ENCODE peak calls at places on chromosomes 5 and 9, in five cellular contexts. One of them, this sample, is unnamed.

GRCh38 chr9:92402359-92402758 is 2.0 kb downstream of the OGN start:
- DNase-seq in stimulated activated CD4-positive, alpha-beta T cell treated with anti-CD3 and anti-CD28 coated beads, Interleukin-1b, Interleukin-23, amount 100 ng/mL, for 48 hours: no peak
- DNase-seq in islet precursor cell: no peak
- DNase-seq in stimulated activated CD8-positive, alpha-beta memory T cell treated with anti-CD3 and anti-CD28 coated beads, Interleukin-2, amount 100 ng/mL, for 1 hour: no peak
- DNase-seq in nucleus accumbens: no peak
- DNase-seq in this sample: no peak

GRCh38 chr9:96232539-96233241 is 69.3 kb downstream of the HSD17B3 start:
- DNase-seq in stimulated activated CD8-positive, alpha-beta memory T cell treated with anti-CD3 and anti-CD28 coated beads, Interleukin-2, amount 100 ng/mL, for 1 hour: no peak
- DNase-seq in stimulated activated CD4-positive, alpha-beta T cell treated with anti-CD3 and anti-CD28 coated beads, Interleukin-1b, Interleukin-23, amount 100 ng/mL, for 48 hours: peak
- DNase-seq in islet precursor cell: peak
- DNase-seq in nucleus accumbens: no peak
- DNase-seq in this sample: no peak

GRCh38 chr9:111959960-111960359 is 63.3 kb downstream of the UGCG start:
- DNase-seq in nucleus accumbens: no peak
- DNase-seq in stimulated activated CD8-positive, alpha-beta memory T cell treated with anti-CD3 and anti-CD28 coated beads, Interleukin-2, amount 100 ng/mL, for 1 hour: no peak
- DNase-seq in stimulated activated CD4-positive, alpha-beta T cell treated with anti-CD3 and anti-CD28 coated beads, Interleukin-1b, Interleukin-23, amount 100 ng/mL, for 48 hours: no peak
- DNase-seq in islet precursor cell: no peak
- DNase-seq in this sample: no peak

GRCh38 chr5:103057208-103058130 is 62.5 kb downstream of the GIN1 start:
- DNase-seq in nucleus accumbens: no peak
- DNase-seq in islet precursor cell: no peak
- DNase-seq in stimulated activated CD4-positive, alpha-beta T cell treated with anti-CD3 and anti-CD28 coated beads, Interleukin-1b, Interleukin-23, amount 100 ng/mL, for 48 hours: no peak
- DNase-seq in stimulated activated CD8-positive, alpha-beta memory T cell treated with anti-CD3 and anti-CD28 coated beads, Interleukin-2, amount 100 ng/mL, for 1 hour: no peak
- DNase-seq in this sample: no peak

GRCh38 chr5:169229342-169229892 is 71.5 kb downstream of the SLIT3 start:
- DNase-seq in nucleus accumbens: no peak
- DNase-seq in stimulated activated CD8-positive, alpha-beta memory T cell treated with anti-CD3 and anti-CD28 coated beads, Interleukin-2, amount 100 ng/mL, for 1 hour: no peak
- DNase-seq in stimulated activated CD4-positive, alpha-beta T cell treated with anti-CD3 and anti-CD28 coated beads, Interleukin-1b, Interleukin-23, amount 100 ng/mL, for 48 hours: no peak
- DNase-seq in islet precursor cell: no peak
- DNase-seq in this sample: no peak

GRCh38 chr5:41068169-41068568 is 3.0 kb downstream of the MROH2B start:
- DNase-seq in stimulated activated CD4-positive, alpha-beta T cell treated with anti-CD3 and anti-CD28 coated beads, Interleukin-1b, Interleukin-23, amount 100 ng/mL, for 48 hours: no peak
- DNase-seq in islet precursor cell: no peak
- DNase-seq in stimulated activated CD8-positive, alpha-beta memory T cell treated with anti-CD3 and anti-CD28 coated beads, Interleukin-2, amount 100 ng/mL, for 1 hour: no peak
- DNase-seq in nucleus accumbens: no peak
- DNase-seq in this sample: no peak

GRCh38 chr9:121360975-121361374 is 9.1 kb downstream of the STOM start:
- DNase-seq in islet precursor cell: no peak
- DNase-seq in stimulated activated CD4-positive, alpha-beta T cell treated with anti-CD3 and anti-CD28 coated beads, Interleukin-1b, Interleukin-23, amount 100 ng/mL, for 48 hours: no peak
- DNase-seq in nucleus accumbens: no peak
- DNase-seq in stimulated activated CD8-positive, alpha-beta memory T cell treated with anti-CD3 and anti-CD28 coated beads, Interleukin-2, amount 100 ng/mL, for 1 hour: no peak
- DNase-seq in this sample: no peak

GRCh38 chr5:58382131-58382534 is 77.8 kb downstream of the PLK2 start:
- DNase-seq in stimulated activated CD8-positive, alpha-beta memory T cell treated with anti-CD3 and anti-CD28 coated beads, Interleukin-2, amount 100 ng/mL, for 1 hour: no peak
- DNase-seq in stimulated activated CD4-positive, alpha-beta T cell treated with anti-CD3 and anti-CD28 coated beads, Interleukin-1b, Interleukin-23, amount 100 ng/mL, for 48 hours: no peak
- DNase-seq in nucleus accumbens: no peak
- DNase-seq in islet precursor cell: no peak
- DNase-seq in this sample: no peak

GRCh38 chr9:18824095-18824666 is 208.8 kb downstream of the SAXO1 start:
- DNase-seq in stimulated activated CD8-positive, alpha-beta memory T cell treated with anti-CD3 and anti-CD28 coated beads, Interleukin-2, amount 100 ng/mL, for 1 hour: no peak
- DNase-seq in stimulated activated CD4-positive, alpha-beta T cell treated with anti-CD3 and anti-CD28 coated beads, Interleukin-1b, Interleukin-23, amount 100 ng/mL, for 48 hours: no peak
- DNase-seq in nucleus accumbens: no peak
- DNase-seq in islet precursor cell: no peak
- DNase-seq in this sample: no peak

GRCh38 chr9:106976772-106977171 is 113.8 kb downstream of the ZNF462 start:
- DNase-seq in stimulated activated CD8-positive, alpha-beta memory T cell treated with anti-CD3 and anti-CD28 coated beads, Interleukin-2, amount 100 ng/mL, for 1 hour: no peak
- DNase-seq in stimulated activated CD4-positive, alpha-beta T cell treated with anti-CD3 and anti-CD28 coated beads, Interleukin-1b, Interleukin-23, amount 100 ng/mL, for 48 hours: no peak
- DNase-seq in nucleus accumbens: no peak
- DNase-seq in islet precursor cell: no peak
- DNase-seq in this sample: no peak

GRCh38 chr9:92245005-92245797 is 48.3 kb downstream of the IARS1 start:
- DNase-seq in stimulated activated CD4-positive, alpha-beta T cell treated with anti-CD3 and anti-CD28 coated beads, Interleukin-1b, Interleukin-23, amount 100 ng/mL, for 48 hours: no peak
- DNase-seq in stimulated activated CD8-positive, alpha-beta memory T cell treated with anti-CD3 and anti-CD28 coated beads, Interleukin-2, amount 100 ng/mL, for 1 hour: no peak
- DNase-seq in nucleus accumbens: no peak
- DNase-seq in islet precursor cell: no peak
- DNase-seq in this sample: no peak

GRCh38 chr5:173567548-173567947 is 48.9 kb downstream of the BOD1 start:
- DNase-seq in islet precursor cell: no peak
- DNase-seq in stimulated activated CD4-positive, alpha-beta T cell treated with anti-CD3 and anti-CD28 coated beads, Interleukin-1b, Interleukin-23, amount 100 ng/mL, for 48 hours: no peak
- DNase-seq in stimulated activated CD8-positive, alpha-beta memory T cell treated with anti-CD3 and anti-CD28 coated beads, Interleukin-2, amount 100 ng/mL, for 1 hour: no peak
- DNase-seq in nucleus accumbens: no peak
- DNase-seq in this sample: no peak

GRCh38 chr5:124546643-124547042 is 199.8 kb downstream of the ZNF608 start:
- DNase-seq in stimulated activated CD8-positive, alpha-beta memory T cell treated with anti-CD3 and anti-CD28 coated beads, Interleukin-2, amount 100 ng/mL, for 1 hour: no peak
- DNase-seq in islet precursor cell: no peak
- DNase-seq in stimulated activated CD4-positive, alpha-beta T cell treated with anti-CD3 and anti-CD28 coated beads, Interleukin-1b, Interleukin-23, amount 100 ng/mL, for 48 hours: no peak
- DNase-seq in nucleus accumbens: no peak
- DNase-seq in this sample: no peak

GRCh38 chr5:122163151-122164069 is 34.1 kb downstream of the ZNF474 start:
- DNase-seq in islet precursor cell: no peak
- DNase-seq in nucleus accumbens: no peak
- DNase-seq in stimulated activated CD4-positive, alpha-beta T cell treated with anti-CD3 and anti-CD28 coated beads, Interleukin-1b, Interleukin-23, amount 100 ng/mL, for 48 hours: no peak
- DNase-seq in stimulated activated CD8-positive, alpha-beta memory T cell treated with anti-CD3 and anti-CD28 coated beads, Interleukin-2, amount 100 ng/mL, for 1 hour: no peak
- DNase-seq in this sample: peak

GRCh38 chr5:144004146-144004545 is 166.3 kb downstream of the YIPF5 start:
- DNase-seq in stimulated activated CD4-positive, alpha-beta T cell treated with anti-CD3 and anti-CD28 coated beads, Interleukin-1b, Interleukin-23, amount 100 ng/mL, for 48 hours: no peak
- DNase-seq in nucleus accumbens: no peak
- DNase-seq in islet precursor cell: no peak
- DNase-seq in stimulated activated CD8-positive, alpha-beta memory T cell treated with anti-CD3 and anti-CD28 coated beads, Interleukin-2, amount 100 ng/mL, for 1 hour: no peak
- DNase-seq in this sample: no peak

GRCh38 chr9:81592890-81593271 is 96.5 kb downstream of the TLE1 start:
- DNase-seq in stimulated activated CD8-positive, alpha-beta memory T cell treated with anti-CD3 and anti-CD28 coated beads, Interleukin-2, amount 100 ng/mL, for 1 hour: no peak
- DNase-seq in nucleus accumbens: no peak
- DNase-seq in islet precursor cell: no peak
- DNase-seq in stimulated activated CD4-positive, alpha-beta T cell treated with anti-CD3 and anti-CD28 coated beads, Interleukin-1b, Interleukin-23, amount 100 ng/mL, for 48 hours: no peak
- DNase-seq in this sample: peak

GRCh38 chr9:81231011-81231410 is 458.3 kb downstream of the TLE1 start:
- DNase-seq in nucleus accumbens: no peak
- DNase-seq in stimulated activated CD4-positive, alpha-beta T cell treated with anti-CD3 and anti-CD28 coated beads, Interleukin-1b, Interleukin-23, amount 100 ng/mL, for 48 hours: no peak
- DNase-seq in stimulated activated CD8-positive, alpha-beta memory T cell treated with anti-CD3 and anti-CD28 coated beads, Interleukin-2, amount 100 ng/mL, for 1 hour: no peak
- DNase-seq in islet precursor cell: no peak
- DNase-seq in this sample: no peak

GRCh38 chr5:22699319-22699718 is 153.8 kb downstream of the CDH12 start:
- DNase-seq in stimulated activated CD4-positive, alpha-beta T cell treated with anti-CD3 and anti-CD28 coated beads, Interleukin-1b, Interleukin-23, amount 100 ng/mL, for 48 hours: no peak
- DNase-seq in islet precursor cell: no peak
- DNase-seq in stimulated activated CD8-positive, alpha-beta memory T cell treated with anti-CD3 and anti-CD28 coated beads, Interleukin-2, amount 100 ng/mL, for 1 hour: no peak
- DNase-seq in nucleus accumbens: no peak
- DNase-seq in this sample: no peak

GRCh38 chr9:83965350-83966208 is 14.4 kb downstream of the HNRNPK start:
- DNase-seq in nucleus accumbens: no peak
- DNase-seq in stimulated activated CD4-positive, alpha-beta T cell treated with anti-CD3 and anti-CD28 coated beads, Interleukin-1b, Interleukin-23, amount 100 ng/mL, for 48 hours: no peak
- DNase-seq in stimulated activated CD8-positive, alpha-beta memory T cell treated with anti-CD3 and anti-CD28 coated beads, Interleukin-2, amount 100 ng/mL, for 1 hour: no peak
- DNase-seq in islet precursor cell: no peak
- DNase-seq in this sample: no peak

GRCh38 chr5:115306011-115306530 is 9.6 kb upstream of the CCDC112 start:
- DNase-seq in stimulated activated CD8-positive, alpha-beta memory T cell treated with anti-CD3 and anti-CD28 coated beads, Interleukin-2, amount 100 ng/mL, for 1 hour: no peak
- DNase-seq in stimulated activated CD4-positive, alpha-beta T cell treated with anti-CD3 and anti-CD28 coated beads, Interleukin-1b, Interleukin-23, amount 100 ng/mL, for 48 hours: no peak
- DNase-seq in islet precursor cell: no peak
- DNase-seq in nucleus accumbens: no peak
- DNase-seq in this sample: no peak

This sample was measured in coronary artery.